ENCODE peak calls at places on chromosome 7, in four cellular contexts. A is K562, M is A549, S is HepG2. R is an unnamed sample.
A peak's percentile ranks its signal among the peaks of the same experiment; 100 is the strongest.

GRCh38 chr7:44964831-44965440 is 13.9 kb downstream of the MYO1G start:
- DNase-seq in A (no peak), M (no peak), S (no peak), R (no peak)

GRCh38 chr7:5635461-5636445 is 145.7 kb downstream of the RNF216 start:
- DNase-seq in A (no peak), M (no peak), S (peak; percentile 57), R (no peak)

GRCh38 chr7:133742709-133743538 is 384.2 kb upstream of the LRGUK start:
- DNase-seq in A (no peak), M (peak; percentile 31), S (no peak), R (peak; percentile 36)

GRCh38 chr7:5339949-5340348 is 57.2 kb downstream of the SLC29A4 start:
- DNase-seq in A (no peak), M (no peak), S (no peak), R (no peak)

GRCh38 chr7:134024729-134025128 is 102.4 kb upstream of the LRGUK start:
- DNase-seq in A (no peak), M (no peak), S (no peak), R (peak; percentile 60)

GRCh38 chr7:33738260-33738935 is 166.9 kb upstream of the BMPER start:
- DNase-seq in A (no peak), M (no peak), S (no peak), R (no peak)

GRCh38 chr7:17406756-17407155 is 108.3 kb downstream of the AHR start:
- DNase-seq in A (no peak), M (peak; percentile 61), S (no peak), R (peak; percentile 22)

GRCh38 chr7:95430864-95431263 is 4.0 kb downstream of the PON2 start:
- DNase-seq in A (no peak), M (peak; percentile 98), S (peak; percentile 91), R (peak; percentile 19)

GRCh38 chr7:65269150-65269856 is 104.4 kb upstream of the ZNF92 start:
- DNase-seq in A (peak; percentile 96), M (peak; percentile 91), S (peak; percentile 90), R (peak; percentile 58)

GRCh38 chr7:229184-229964 is 37.0 kb downstream of the FAM20C start:
- DNase-seq in A (no peak), M (no peak), S (no peak), R (peak; percentile 97)

GRCh38 chr7:66145404-66145843 is 30.8 kb downstream of the CRCP start:
- DNase-seq in A (no peak), M (no peak), S (no peak), R (peak; percentile 84)

GRCh38 chr7:712601-713457 is 13.7 kb upstream of the DNAAF5 start:
- DNase-seq in A (no peak), M (no peak), S (no peak), R (no peak)

GRCh38 chr7:159094030-159094740 is 50.5 kb downstream of the VIPR2 start:
- DNase-seq in A (no peak), M (no peak), S (no peak), R (no peak)

GRCh38 chr7:22579961-22580360 is 80.0 kb upstream of the STEAP1B start:
- DNase-seq in A (no peak), M (no peak), S (no peak), R (no peak)

GRCh38 chr7:1297476-1297972 is 64.9 kb downstream of the UNCX start:
- DNase-seq in A (no peak), M (no peak), S (no peak), R (no peak)

GRCh38 chr7:47806701-47807103 is 141.6 kb downstream of the PKD1L1 start:
- DNase-seq in A (no peak), M (no peak), S (no peak), R (no peak)

GRCh38 chr7:154744226-154744860 is 258.6 kb downstream of the PAXIP1 start:
- DNase-seq in A (peak; percentile 94), M (peak; percentile 21), S (no peak), R (no peak)

GRCh38 chr7:120274482-120274881 is 1.5 kb downstream of the KCND2 start:
- DNase-seq in A (no peak), M (no peak), S (no peak), R (no peak)

GRCh38 chr7:130879191-130879590 is 145.2 kb upstream of the KLF14 start:
- DNase-seq in A (no peak), M (no peak), S (no peak), R (peak; percentile 30)

GRCh38 chr7:46580756-46581155 is 659.7 kb upstream of the IGFBP3 start:
- DNase-seq in A (no peak), M (no peak), S (no peak), R (no peak)

GRCh38 chr7:47720141-47720906 is 138.4 kb upstream of the TNS3 start:
- DNase-seq in A (no peak), M (no peak), S (no peak), R (peak; percentile 86)

GRCh38 chr7:5584091-5584490 is 160.5 kb upstream of the TNRC18 start:
- DNase-seq in A (no peak), M (no peak), S (no peak), R (no peak)

GRCh38 chr7:116802144-116802747 is 60.1 kb upstream of the CAPZA2 start:
- DNase-seq in A (no peak), M (no peak), S (no peak), R (peak; percentile 25)

GRCh38 chr7:149624006-149624405 is 126.4 kb upstream of the ZNF746 start:
- DNase-seq in A (peak; percentile 81), M (peak; percentile 22), S (peak; percentile 26), R (peak; percentile 11)

GRCh38 chr7:33643497-33643896 is 261.8 kb upstream of the BMPER start:
- DNase-seq in A (no peak), M (no peak), S (no peak), R (no peak)

GRCh38 chr7:55261386-55261770 is 103.8 kb upstream of the LANCL2 start:
- DNase-seq in A (no peak), M (no peak), S (no peak), R (no peak)

GRCh38 chr7:13682626-13683025 is 306.8 kb downstream of the ETV1 start:
- DNase-seq in A (no peak), M (no peak), S (no peak), R (no peak)

GRCh38 chr7:37494940-37495339 is 46.3 kb upstream of the ELMO1 start:
- DNase-seq in A (no peak), M (no peak), S (no peak), R (no peak)

GRCh38 chr7:37491919-37492694 is 43.4 kb upstream of the ELMO1 start:
- DNase-seq in A (no peak), M (no peak), S (no peak), R (no peak)

GRCh38 chr7:37493810-37494209 is 45.1 kb upstream of the ELMO1 start:
- DNase-seq in A (no peak), M (no peak), S (no peak), R (no peak)

GRCh38 chr7:37493123-37493522 is 44.5 kb upstream of the ELMO1 start:
- DNase-seq in A (no peak), M (no peak), S (no peak), R (no peak)

GRCh38 chr7:37495574-37496184 is 47.0 kb upstream of the ELMO1 start:
- DNase-seq in A (peak; percentile 24), M (peak; percentile 33), S (peak; percentile 13), R (peak; percentile 13)
- TF ChIP-seq MAZ in A (no peak), M (no peak), S (no peak), R (no peak)

GRCh38 chr7:128835231-128835751 is 5.1 kb downstream of the FLNC start:
- DNase-seq in A (no peak), M (no peak), S (no peak), R (no peak)

GRCh38 chr7:128833939-128834310 is 3.7 kb downstream of the FLNC start:
- DNase-seq in A (no peak), M (no peak), S (no peak), R (no peak)

GRCh38 chr7:128832880-128833147 is 2.6 kb downstream of the FLNC start:
- DNase-seq in A (no peak), M (no peak), S (no peak), R (no peak)

GRCh38 chr7:128831994-128832879 is 2.0 kb downstream of the FLNC start:
- DNase-seq in A (peak; percentile 87), M (no peak), S (no peak), R (peak; percentile 30)

DNA sequence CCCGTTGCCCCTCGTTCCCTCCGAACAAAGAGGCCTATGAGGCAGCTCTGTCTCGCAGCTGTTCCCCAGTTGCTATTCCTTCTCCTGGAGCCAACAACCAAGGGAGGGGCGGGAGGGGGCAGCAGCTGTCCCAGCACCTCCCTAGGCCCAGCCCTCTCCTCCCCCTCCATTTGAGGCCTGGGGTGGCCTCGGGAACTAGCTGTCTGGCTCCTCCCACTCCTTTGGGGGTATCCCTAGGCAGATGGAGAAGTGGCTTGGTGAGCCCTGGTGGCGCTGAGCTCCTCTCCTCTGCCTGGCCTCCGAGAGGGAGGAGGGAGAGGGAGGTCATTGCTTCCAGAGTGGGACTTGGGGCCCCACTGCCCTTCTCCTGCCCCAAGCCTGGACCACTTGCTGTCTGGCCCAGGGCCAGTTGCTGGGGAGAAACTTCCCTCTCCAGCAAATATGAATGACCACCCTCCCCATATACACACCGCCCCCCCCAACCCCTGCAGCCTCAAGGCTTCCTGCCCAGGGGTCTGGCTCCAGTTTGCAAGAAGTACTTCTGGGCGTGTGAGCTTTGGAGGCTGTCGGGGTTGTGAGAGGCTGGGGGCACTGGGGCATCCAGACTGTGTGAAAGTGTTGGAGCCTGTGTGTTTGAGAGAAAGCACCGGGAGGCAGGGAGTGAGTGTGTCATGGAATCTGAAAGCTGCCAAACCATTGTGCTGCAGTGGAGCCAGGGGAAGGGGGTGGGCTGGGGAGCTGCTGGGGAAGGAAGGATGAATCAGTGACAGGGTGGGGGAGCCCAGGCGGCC is 3.1 kb downstream of the FLNC start:
- DNase-seq in A (peak; percentile 96), M (no peak), S (no peak), R (peak; percentile 88)
- TF ChIP-seq USF2 in A (no peak), M (no peak), S (no peak), R (no peak)

DNA sequence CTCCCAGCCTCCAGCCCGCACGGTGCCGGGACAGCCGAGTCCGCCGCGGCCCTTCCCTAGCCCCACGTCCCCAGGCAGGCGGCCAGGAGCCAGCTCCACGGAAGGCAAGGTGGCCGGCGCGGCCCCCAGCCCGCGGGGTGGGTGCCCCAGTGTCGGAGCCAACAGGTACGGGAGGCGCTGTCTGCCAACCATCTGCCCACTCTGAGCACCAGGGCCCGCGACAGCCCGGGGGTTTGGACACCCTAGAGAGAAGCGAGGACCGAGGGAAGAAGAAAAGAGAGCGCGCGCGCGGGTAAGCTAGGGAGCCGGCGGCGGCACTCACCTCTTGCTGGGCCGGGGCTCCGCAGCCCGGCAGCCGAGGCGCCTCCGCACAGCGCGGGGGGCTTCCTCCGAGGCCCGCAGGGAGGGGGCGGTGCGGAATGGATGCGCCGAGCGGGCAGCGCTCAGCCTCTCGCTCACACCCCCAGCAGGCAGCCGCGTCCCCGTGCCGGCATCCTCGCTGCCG is 75.7 kb downstream of the CALN1 start:
- DNase-seq in A (no peak), M (no peak), S (no peak), R (no peak)
- TF ChIP-seq MAZ in A (no peak), M (no peak), S (no peak), R (no peak)

DNA sequence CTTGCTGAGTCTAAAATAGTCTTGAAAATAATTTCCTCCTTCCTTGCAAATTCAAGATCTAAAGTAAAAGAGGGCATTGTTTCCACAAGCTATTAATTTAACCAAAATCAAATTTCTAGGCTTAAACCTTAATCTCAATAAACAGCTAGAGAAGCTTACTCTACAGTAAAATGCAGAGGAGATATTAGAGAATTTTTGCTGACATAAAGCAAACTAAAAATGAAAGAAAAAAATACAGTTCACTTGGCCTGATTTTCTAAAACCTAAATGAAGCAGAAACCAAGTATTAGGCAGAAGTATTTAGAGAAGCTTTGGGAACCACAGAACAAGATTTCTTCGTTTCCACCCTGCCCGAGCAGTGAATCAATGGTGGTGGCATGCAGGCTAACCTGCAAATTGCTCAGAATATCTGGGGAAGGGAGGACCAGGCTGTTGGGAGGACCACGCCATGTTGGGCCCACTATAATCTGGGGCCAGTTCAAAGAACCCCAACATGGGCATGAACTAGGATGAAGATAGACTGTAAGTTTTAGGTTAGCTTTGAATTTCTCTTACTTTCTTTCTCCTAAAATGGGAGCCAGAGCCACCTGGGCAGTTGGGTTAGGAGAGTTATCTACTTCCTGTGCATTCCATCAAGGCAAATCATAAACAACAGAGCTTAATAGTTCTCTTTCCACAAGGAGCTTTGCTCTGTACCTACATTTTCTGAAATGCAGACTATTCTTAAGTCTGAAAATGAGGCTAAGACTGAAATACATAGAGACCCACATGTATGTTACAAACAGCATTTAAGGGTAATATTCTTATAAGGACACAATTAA is 4.1 kb downstream of the LAMB1 start:
- DNase-seq in A (no peak), M (no peak), S (no peak), R (no peak)
- TF ChIP-seq USF2 in A (no peak), M (no peak), S (no peak), R (no peak)